ENCODE peak calls at places on chromosomes 3 and 15, in nine cellular contexts. Y, P, R, J, T, X, F, O and N are unnamed samples.

GRCh38 chr3:187125319-187126031 is 13.8 kb downstream of the RPL39L start:
- DNase-seq in Y (no peak), F (no peak), R (no peak), P (no peak), J (no peak), O (no peak), X (no peak), T (no peak), N (no peak)

GRCh38 chr3:111585214-111585613 is 9.9 kb downstream of the ZBED2 start:
- DNase-seq in P (no peak), F (no peak), X (no peak), T (no peak), O (no peak), J (no peak), Y (no peak), R (no peak), N (no peak)

GRCh38 chr15:63896336-63897115 is 62.8 kb upstream of the HERC1 start:
- DNase-seq in J (no peak), P (peak; percentile 36), Y (peak; percentile 50), X (no peak), T (no peak), F (peak; percentile 62), O (no peak), R (no peak), N (no peak)

GRCh38 chr3:197468866-197469382 is 86.8 kb downstream of the BDH1 start:
- DNase-seq in T (no peak), R (no peak), P (no peak), X (no peak), F (peak; percentile 53), Y (no peak), O (no peak), J (no peak), N (no peak)

GRCh38 chr15:76059320-76060097 is at the start of gene TMEM266:
- DNase-seq in O (peak; percentile 57), T (no peak), J (peak; percentile 39), X (no peak), R (no peak), F (peak; percentile 89), Y (peak; percentile 64), P (no peak), N (peak; percentile 31)

GRCh38 chr15:46304320-46304719 is 669.5 kb downstream of the SQOR start:
- DNase-seq in F (peak; percentile 81), X (no peak), P (no peak), Y (no peak), T (no peak), J (no peak), R (no peak), O (no peak), N (no peak)

GRCh38 chr3:12954891-12955650 is 113.7 kb upstream of the RPL32 start:
- DNase-seq in T (peak; percentile 89), R (peak; percentile 76), Y (peak; percentile 61), P (peak; percentile 49), F (no peak), O (peak; percentile 82), J (peak; percentile 86), X (no peak), N (peak; percentile 42)

GRCh38 chr3:128270559-128271492 is 117.5 kb downstream of the EEFSEC start:
- DNase-seq in P (no peak), X (no peak), J (no peak), O (no peak), F (peak; percentile 68), Y (no peak), R (no peak), T (no peak), N (no peak)

GRCh38 chr3:174614046-174614445 is 245.1 kb upstream of the NAALADL2 start:
- DNase-seq in J (no peak), P (no peak), X (no peak), O (no peak), F (no peak), R (no peak), Y (no peak), T (no peak), N (no peak)

GRCh38 chr3:16521580-16521941 is 8.1 kb upstream of the RFTN1 start:
- DNase-seq in P (no peak), O (no peak), R (no peak), X (no peak), T (no peak), F (no peak), J (no peak), Y (no peak), N (no peak)

GRCh38 chr15:82543155-82543554 is 2.9 kb upstream of the RPS17 start:
- DNase-seq in R (no peak), T (no peak), F (peak; percentile 77), J (no peak), O (no peak), Y (no peak), P (no peak), X (no peak), N (no peak)

GRCh38 chr3:196712514-196713413 is 587 bp downstream of the PIGX start:
- DNase-seq in F (peak; percentile 81), O (peak; percentile 80), R (peak; percentile 25), Y (peak; percentile 60), J (peak; percentile 74), P (peak; percentile 43), T (peak; percentile 71), X (no peak), N (peak; percentile 72)

GRCh38 chr15:31367730-31368344 is 41.2 kb downstream of the KLF13 start:
- DNase-seq in R (no peak), X (no peak), J (peak; percentile 39), Y (no peak), T (no peak), F (no peak), P (no peak), O (peak; percentile 50), N (no peak)

GRCh38 chr3:142218703-142219102 is 6.7 kb downstream of the GK5 start:
- DNase-seq in R (no peak), Y (no peak), O (no peak), X (no peak), T (no peak), J (no peak), P (no peak), F (no peak), N (no peak)

GRCh38 chr3:152738656-152739055 is 96.3 kb upstream of the P2RY1 start:
- DNase-seq in X (no peak), Y (no peak), T (no peak), P (no peak), F (no peak), J (no peak), O (no peak), R (no peak), N (no peak)

GRCh38 chr3:100047455-100048141 is 66.7 kb downstream of the FILIP1L start:
- DNase-seq in P (no peak), T (no peak), Y (no peak), O (no peak), J (no peak), R (no peak), X (no peak), F (no peak), N (no peak)

GRCh38 chr15:33547876-33548275 is 237.1 kb downstream of the RYR3 start:
- DNase-seq in Y (peak; percentile 22), J (no peak), O (peak; percentile 25), X (no peak), R (no peak), F (peak; percentile 95), T (no peak), P (no peak), N (peak; percentile 31)

GRCh38 chr15:70902105-70902504 is 9.5 kb downstream of the LRRC49 start:
- DNase-seq in O (no peak), Y (no peak), J (no peak), F (peak; percentile 54), X (no peak), P (no peak), T (no peak), R (no peak), N (no peak)

DNA sequence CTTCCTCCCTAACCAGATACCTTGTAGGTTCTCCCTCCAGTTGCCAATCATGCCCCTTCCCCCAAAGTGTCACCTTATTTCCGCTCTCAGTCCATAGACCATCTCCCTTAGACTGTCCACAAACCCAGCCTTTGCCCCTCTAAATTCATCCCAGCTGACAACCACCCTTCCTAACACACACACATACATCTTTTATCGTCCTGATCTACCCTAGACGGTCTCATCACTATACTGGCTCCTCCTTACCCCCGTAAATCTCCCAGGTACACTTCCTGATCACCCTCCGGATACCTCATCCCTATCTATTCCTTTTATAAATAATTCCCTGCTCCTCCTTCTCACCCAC is 828 bp downstream of the THOC7 start:
- DNase-seq in F (peak; percentile 59), T (no peak), J (no peak), R (no peak), Y (no peak), O (no peak), X (no peak), P (no peak), N (no peak)
- H3K27ac ChIP-seq in F (no peak overlapping the region), T (peak overlapping the region; percentile 92), J (peak overlapping the region; percentile 93), R (peak overlapping the region; percentile 96), Y (peak overlapping the region; percentile 93), O (peak overlapping the region; percentile 93), X (peak overlapping the region; percentile 97), P (peak overlapping the region; percentile 94), N (peak overlapping the region; percentile 89)

GRCh38 chr15:101168463-101168824 is 83.4 kb downstream of the CHSY1 start:
- DNase-seq in F (no peak), P (peak; percentile 42), J (peak; percentile 56), T (peak; percentile 71), Y (peak; percentile 52), O (no peak), X (no peak), R (no peak), N (no peak)
- TF ChIP-seq CTCF in F (no peak), P (no peak), J (no peak), T (no peak), Y (no peak), O (no peak), X (no peak), R (no peak), N (no peak)

GRCh38 chr3:72998489-72998888 is 1.9 kb downstream of the PPP4R2 start:
- DNase-seq in Y (no peak), T (no peak), O (no peak), P (no peak), R (no peak), X (no peak), F (no peak), J (no peak), N (no peak)
- H3K4me3 ChIP-seq in Y (no peak overlapping the region), T (peak overlapping the region; percentile 92), O (peak overlapping the region; percentile 90), P (peak overlapping the region; percentile 93), R (peak overlapping the region; percentile 90), X (peak overlapping the region; percentile 83), F (peak overlapping the region; percentile 100), J (peak overlapping the region; percentile 76), N (peak overlapping the region; percentile 92)

GRCh38 chr3:172143060-172143451 is 103.7 kb downstream of the FNDC3B start:
- DNase-seq in T (no peak), R (no peak), Y (no peak), X (no peak), J (no peak), P (no peak), F (no peak), O (no peak), N (no peak)

GRCh38 chr3:172139528-172140276 is 100.3 kb downstream of the FNDC3B start:
- DNase-seq in Y (no peak), T (no peak), F (no peak), X (no peak), P (no peak), O (no peak), R (no peak), J (no peak), N (no peak)

GRCh38 chr3:172143739-172144497 is 104.5 kb downstream of the FNDC3B start:
- DNase-seq in T (no peak), F (no peak), P (no peak), J (no peak), O (no peak), Y (no peak), X (no peak), R (no peak), N (no peak)

GRCh38 chr3:172140499-172141391 is 101.4 kb downstream of the FNDC3B start:
- DNase-seq in F (no peak), O (no peak), X (no peak), P (peak; percentile 44), T (no peak), J (no peak), Y (peak; percentile 67), R (peak; percentile 59), N (no peak)

GRCh38 chr3:172142074-172143059 is 103.0 kb downstream of the FNDC3B start:
- DNase-seq in O (no peak), P (no peak), T (no peak), J (no peak), F (no peak), Y (no peak), R (no peak), X (no peak), N (no peak)
- H3K27ac ChIP-seq in O (peak overlapping the region; percentile 70), P (no peak overlapping the region), T (no peak overlapping the region), J (peak overlapping the region; percentile 72), F (no peak overlapping the region), Y (peak overlapping the region; percentile 77), R (peak overlapping the region; percentile 77), X (peak overlapping the region; percentile 4), N (no peak overlapping the region)